ENCODE peak calls at places on chromosome 11, in five cellular contexts. J is H1, X is Caco-2, L is ovary, E is Panc1. H is an unnamed sample.
A peak's percentile ranks its signal among the peaks of the same experiment; 100 is the strongest.

GRCh38 chr11:120381401-120381800 is 45.2 kb downstream of the ARHGEF12 start:
- DNase-seq in J (no peak), X (no peak), L (no peak), E (no peak), H (no peak)

GRCh38 chr11:20632169-20632532 is 32.7 kb downstream of the SLC6A5 start:
- DNase-seq in L (no peak), X (no peak), J (no peak), E (no peak), H (no peak)

GRCh38 chr11:12076840-12077534 is 33.4 kb upstream of the MICAL2 start:
- DNase-seq in X (no peak), L (no peak), E (no peak), J (no peak), H (no peak)

GRCh38 chr11:17572791-17573460 is 25.9 kb downstream of the OTOG start:
- DNase-seq in E (no peak), L (no peak), J (no peak), X (no peak), H (no peak)

GRCh38 chr11:69650081-69650831 is 9.3 kb downstream of the CCND1 start:
- DNase-seq in X (no peak), E (no peak), L (no peak), J (no peak), H (no peak)

GRCh38 chr11:126060651-126061220 is 1.9 kb downstream of the CDON start:
- DNase-seq in L (no peak), J (no peak), E (no peak), X (no peak), H (no peak)

GRCh38 chr11:66071326-66071870 is 1.3 kb downstream of the PACS1 start:
- DNase-seq in J (no peak), E (no peak), X (no peak), L (no peak), H (no peak)

GRCh38 chr11:118619444-118620205 is 12.2 kb downstream of the PHLDB1 start:
- DNase-seq in J (no peak), X (no peak), E (no peak), L (no peak), H (peak; percentile 89)

GRCh38 chr11:124115782-124116616 is 749 bp downstream of the VWA5A start:
- DNase-seq in L (no peak), X (no peak), E (no peak), J (no peak), H (peak; percentile 29)

GRCh38 chr11:118533769-118534729 is 3.1 kb downstream of the TMEM25 start:
- DNase-seq in L (no peak), E (no peak), J (no peak), X (peak; percentile 75), H (no peak)

GRCh38 chr11:65266210-65266609 is 4.4 kb downstream of the POLA2 start:
- DNase-seq in J (no peak), L (no peak), X (peak; percentile 66), E (no peak), H (no peak)

GRCh38 chr11:126477526-126478275 is 122.2 kb downstream of the ST3GAL4 start:
- DNase-seq in J (no peak), L (no peak), E (no peak), X (no peak), H (no peak)

GRCh38 chr11:132312161-132312560 is 941.7 kb downstream of the NTM start:
- DNase-seq in E (no peak), X (no peak), L (no peak), J (no peak), H (no peak)

GRCh38 chr11:59204736-59205135 is 8.0 kb downstream of the MPEG1 start:
- DNase-seq in X (no peak), J (no peak), L (no peak), E (no peak), H (no peak)

GRCh38 chr11:2655834-2656622 is 43.8 kb downstream of the KCNQ1OT1 start:
- DNase-seq in J (no peak), L (no peak), E (no peak), X (no peak), H (no peak)

DNA sequence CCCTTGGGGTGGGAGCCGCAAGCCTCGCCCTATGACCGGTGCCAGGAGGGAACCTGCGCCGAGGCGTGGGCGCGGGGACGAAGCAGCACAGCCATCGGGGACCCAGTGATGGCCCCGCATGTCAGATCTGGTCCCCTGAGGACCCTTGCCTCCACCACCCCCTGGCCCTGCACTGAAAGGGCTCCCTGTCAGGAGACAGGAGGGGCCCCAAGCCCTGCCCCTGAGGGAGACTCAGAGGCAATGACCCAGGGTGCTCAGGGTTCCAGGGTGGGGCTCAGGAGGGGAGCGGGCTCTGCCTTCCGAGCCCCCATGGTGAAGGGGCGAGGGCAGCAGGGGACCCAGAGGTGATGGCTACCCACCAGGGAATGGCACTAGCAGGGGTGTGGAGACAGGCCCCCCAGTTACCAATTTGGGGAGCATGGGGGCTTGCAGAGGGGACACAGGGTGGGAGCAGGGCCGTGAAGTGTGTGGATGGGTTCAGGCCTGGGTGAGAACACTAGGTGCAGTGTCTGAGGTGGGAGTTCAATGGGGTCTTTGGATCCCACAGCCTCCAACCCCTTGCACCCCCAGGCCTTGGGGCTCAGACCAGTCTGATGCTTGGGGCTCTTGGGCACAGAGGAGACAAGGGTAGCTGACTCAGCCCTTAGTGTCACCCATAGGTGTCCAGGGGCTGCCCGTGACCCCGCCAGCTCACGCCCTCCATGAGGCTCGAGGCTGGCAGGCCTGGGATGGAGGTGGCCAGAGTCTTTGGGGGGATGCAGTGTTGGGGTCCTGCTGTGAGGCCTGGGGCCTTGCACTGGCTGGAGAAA is 499 bp downstream of the LRRC56 start:
- DNase-seq in E (no peak), X (peak; percentile 5), L (peak; percentile 23), J (no peak), H (no peak)
- H3K4me3 ChIP-seq in E (peak overlapping the region; percentile 69), X (peak overlapping the region; percentile 66), L (peak overlapping the region; percentile 22), J (peak overlapping the region; percentile 36), H (no peak overlapping the region)

GRCh38 chr11:48031602-48032001 is 51.2 kb downstream of the PTPRJ start:
- DNase-seq in J (no peak), X (no peak), L (no peak), E (no peak), H (no peak)
- H3K4me1 ChIP-seq in J (peaks cover 16% of the 10 kb centered on the region), X (no peaks in the 10 kb centered on the region), L (peaks cover 1% of the 10 kb centered on the region), E (peaks cover 12% of the 10 kb centered on the region), H (no peaks in the 10 kb centered on the region)

DNA sequence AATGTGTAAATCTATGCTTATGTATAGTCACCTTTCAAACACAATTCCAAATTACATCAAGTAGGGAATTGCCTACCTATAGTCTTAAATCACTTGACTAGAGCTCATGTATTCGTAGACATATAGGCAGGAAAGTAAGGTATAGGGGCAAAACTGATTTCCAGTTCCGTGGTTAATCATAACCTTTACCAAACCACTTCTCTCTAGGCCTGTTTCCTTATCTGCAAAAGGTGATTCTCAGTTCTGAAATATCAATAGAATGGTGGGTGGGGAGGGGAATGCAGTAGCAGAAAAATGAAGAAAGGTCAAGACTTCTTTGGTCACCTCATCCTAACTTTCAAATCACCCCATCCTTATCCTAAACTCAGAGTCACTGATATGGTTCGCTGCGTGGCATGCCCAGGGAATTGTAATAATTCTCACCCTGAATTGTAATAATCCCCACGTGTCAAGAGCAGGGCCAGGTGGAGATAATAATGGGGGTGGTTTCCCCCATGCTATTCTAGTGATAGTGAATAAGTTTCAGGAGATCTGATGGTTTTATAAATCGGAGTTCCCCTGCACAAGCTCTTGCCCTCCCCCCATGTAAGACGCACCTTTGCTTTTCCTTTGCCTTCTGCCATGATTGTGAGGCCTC is 1.9 kb upstream of the ANO5 start:
- DNase-seq in L (no peak), J (no peak), E (no peak), X (no peak), H (no peak)
- TF ChIP-seq CTCF in L (no peak), J (no peak), E (no peak), X (no peak), H (no peak)

GRCh38 chr11:10460611-10461275 is 5.7 kb downstream of the AMPD3 start:
- DNase-seq in X (no peak), J (no peak), E (no peak), L (no peak), H (no peak)
- H3K4me3 ChIP-seq in X (no peak overlapping the region), J (no peak overlapping the region), E (no peak overlapping the region), L (no peak overlapping the region), H (no peak overlapping the region)